ENCODE peak calls at places on chromosomes 13 and 19, in five cellular contexts. One of them, this sample, is unnamed.

GRCh38 chr19:39321832-39322176 is 1.1 kb upstream of the LRFN1 start:
- DNase-seq in heart left ventricle: no peak
- DNase-seq in HTR-8/SVneo: no peak
- DNase-seq in activated CD4-positive, alpha-beta T cell treated with anti-CD3 and anti-CD28 coated beads, Interleukin-2, amount 50 U/mL, for 1 hour: no peak
- DNase-seq in HFF-Myc: no peak
- DNase-seq in this sample: no peak

GRCh38 chr19:674282-675151 is 1.7 kb upstream of the FSTL3 start:
- DNase-seq in heart left ventricle: no peak
- DNase-seq in HTR-8/SVneo: no peak
- DNase-seq in activated CD4-positive, alpha-beta T cell treated with anti-CD3 and anti-CD28 coated beads, Interleukin-2, amount 50 U/mL, for 1 hour: no peak
- DNase-seq in HFF-Myc: no peak
- DNase-seq in this sample: no peak

GRCh38 chr19:38255759-38256052 is 468 bp downstream of the PPP1R14A start:
- DNase-seq in heart left ventricle: peak; percentile 35
- DNase-seq in HTR-8/SVneo: no peak
- DNase-seq in activated CD4-positive, alpha-beta T cell treated with anti-CD3 and anti-CD28 coated beads, Interleukin-2, amount 50 U/mL, for 1 hour: no peak
- DNase-seq in HFF-Myc: no peak
- DNase-seq in this sample: peak; percentile 30

GRCh38 chr13:29737061-29737460 is 113.4 kb downstream of the UBL3 start:
- DNase-seq in heart left ventricle: no peak
- DNase-seq in HTR-8/SVneo: no peak
- DNase-seq in activated CD4-positive, alpha-beta T cell treated with anti-CD3 and anti-CD28 coated beads, Interleukin-2, amount 50 U/mL, for 1 hour: no peak
- DNase-seq in HFF-Myc: no peak
- DNase-seq in this sample: no peak

GRCh38 chr13:102286326-102286725 is 115.5 kb downstream of the FGF14 start:
- DNase-seq in heart left ventricle: no peak
- DNase-seq in HTR-8/SVneo: peak; percentile 0
- DNase-seq in activated CD4-positive, alpha-beta T cell treated with anti-CD3 and anti-CD28 coated beads, Interleukin-2, amount 50 U/mL, for 1 hour: no peak
- DNase-seq in HFF-Myc: no peak
- DNase-seq in this sample: no peak

GRCh38 chr19:21109116-21109515 is 27.1 kb downstream of the ZNF714 start:
- DNase-seq in heart left ventricle: no peak
- DNase-seq in HTR-8/SVneo: no peak
- DNase-seq in activated CD4-positive, alpha-beta T cell treated with anti-CD3 and anti-CD28 coated beads, Interleukin-2, amount 50 U/mL, for 1 hour: no peak
- DNase-seq in HFF-Myc: no peak
- DNase-seq in this sample: no peak

GRCh38 chr19:55069137-55069858 is 6.3 kb upstream of the RDH13 start:
- DNase-seq in heart left ventricle: no peak
- DNase-seq in HTR-8/SVneo: no peak
- DNase-seq in activated CD4-positive, alpha-beta T cell treated with anti-CD3 and anti-CD28 coated beads, Interleukin-2, amount 50 U/mL, for 1 hour: no peak
- DNase-seq in HFF-Myc: no peak
- DNase-seq in this sample: no peak

GRCh38 chr13:80979035-80979641 is 638.2 kb upstream of the SPRY2 start:
- DNase-seq in heart left ventricle: no peak
- DNase-seq in HTR-8/SVneo: peak; percentile 11
- DNase-seq in activated CD4-positive, alpha-beta T cell treated with anti-CD3 and anti-CD28 coated beads, Interleukin-2, amount 50 U/mL, for 1 hour: no peak
- DNase-seq in HFF-Myc: peak; percentile 12
- DNase-seq in this sample: peak; percentile 2

GRCh38 chr13:44566601-44567000 is 9.5 kb downstream of the TSC22D1 start:
- DNase-seq in heart left ventricle: no peak
- DNase-seq in HTR-8/SVneo: no peak
- DNase-seq in activated CD4-positive, alpha-beta T cell treated with anti-CD3 and anti-CD28 coated beads, Interleukin-2, amount 50 U/mL, for 1 hour: no peak
- DNase-seq in HFF-Myc: no peak
- DNase-seq in this sample: no peak

GRCh38 chr13:48749699-48750473 is 96.2 kb downstream of the CYSLTR2 start:
- DNase-seq in heart left ventricle: peak; percentile 87
- DNase-seq in HTR-8/SVneo: peak; percentile 57
- DNase-seq in activated CD4-positive, alpha-beta T cell treated with anti-CD3 and anti-CD28 coated beads, Interleukin-2, amount 50 U/mL, for 1 hour: peak; percentile 43
- DNase-seq in HFF-Myc: peak; percentile 88
- DNase-seq in this sample: no peak

GRCh38 chr13:75685239-75685697 is 49.1 kb downstream of the LMO7 start:
- DNase-seq in heart left ventricle: no peak
- DNase-seq in HTR-8/SVneo: peak; percentile 30
- DNase-seq in activated CD4-positive, alpha-beta T cell treated with anti-CD3 and anti-CD28 coated beads, Interleukin-2, amount 50 U/mL, for 1 hour: no peak
- DNase-seq in HFF-Myc: peak; percentile 64
- DNase-seq in this sample: no peak

GRCh38 chr13:76161143-76161542 is 525.0 kb downstream of the LMO7 start:
- DNase-seq in heart left ventricle: peak; percentile 34
- DNase-seq in HTR-8/SVneo: no peak
- DNase-seq in activated CD4-positive, alpha-beta T cell treated with anti-CD3 and anti-CD28 coated beads, Interleukin-2, amount 50 U/mL, for 1 hour: no peak
- DNase-seq in HFF-Myc: no peak
- DNase-seq in this sample: no peak

This sample was measured in naive thymus-derived CD4-positive, alpha-beta T cell.